ENCODE peak calls at places on chromosomes 3 and 15, in four cellular contexts. G, V, M and E are unnamed samples.

GRCh38 chr3:141860766-141861513 is 15.5 kb upstream of the ATP1B3 start:
- DNase-seq in V (no peak), M (no peak), G (no peak), E (no peak)

GRCh38 chr3:110314512-110315114 is 757.0 kb upstream of the NECTIN3 start:
- DNase-seq in M (peak), V (peak), G (peak), E (no peak)

GRCh38 chr3:195559723-195560409 is 16.7 kb upstream of the PPP1R2 start:
- DNase-seq in G (no peak), V (no peak), M (no peak), E (no peak)

GRCh38 chr15:99502182-99502581 is 63.6 kb upstream of the MEF2A start:
- DNase-seq in G (no peak), V (no peak), M (peak), E (no peak)

GRCh38 chr15:39358441-39359041 is 222.3 kb upstream of the THBS1 start:
- DNase-seq in G (no peak), M (no peak), V (no peak), E (no peak)

GRCh38 chr15:54719325-54719724 is 477.4 kb downstream of the RSL24D1 start:
- DNase-seq in V (no peak), M (no peak), G (no peak), E (no peak)

GRCh38 chr3:108221403-108221802 is 821 bp downstream of the IFT57 start:
- DNase-seq in V (no peak), M (no peak), G (no peak), E (no peak)

GRCh38 chr15:25181290-25182097 is 226.7 kb downstream of the SNRPN start:
- DNase-seq in M (no peak), V (peak), G (no peak), E (peak)

GRCh38 chr3:36212291-36212690 is 168.0 kb upstream of the STAC start:
- DNase-seq in G (no peak), M (no peak), V (no peak), E (no peak)

GRCh38 chr3:194905696-194906095 is 220.0 kb downstream of the FAM43A start:
- DNase-seq in M (no peak), V (no peak), G (no peak), E (no peak)

GRCh38 chr3:137647179-137647578 is 116.9 kb upstream of the SOX14 start:
- DNase-seq in M (no peak), V (no peak), G (no peak), E (no peak)

GRCh38 chr15:59611277-59612260 is at the start of gene GCNT3:
- DNase-seq in G (no peak), V (no peak), M (no peak), E (no peak)

GRCh38 chr15:37028609-37029287 is 71.6 kb downstream of the MEIS2 start:
- DNase-seq in G (no peak), M (no peak), V (no peak), E (no peak)

GRCh38 chr3:141844108-141844507 is 32.3 kb upstream of the ATP1B3 start:
- DNase-seq in G (no peak), V (no peak), M (no peak), E (no peak)

GRCh38 chr15:57079907-57080750 is 161.7 kb downstream of the TCF12 start:
- DNase-seq in G (no peak), M (no peak), V (no peak), E (no peak)

GRCh38 chr15:63260786-63261185 is 16.6 kb upstream of the APH1B start:
- DNase-seq in M (no peak), V (no peak), G (no peak), E (no peak)

DNA sequence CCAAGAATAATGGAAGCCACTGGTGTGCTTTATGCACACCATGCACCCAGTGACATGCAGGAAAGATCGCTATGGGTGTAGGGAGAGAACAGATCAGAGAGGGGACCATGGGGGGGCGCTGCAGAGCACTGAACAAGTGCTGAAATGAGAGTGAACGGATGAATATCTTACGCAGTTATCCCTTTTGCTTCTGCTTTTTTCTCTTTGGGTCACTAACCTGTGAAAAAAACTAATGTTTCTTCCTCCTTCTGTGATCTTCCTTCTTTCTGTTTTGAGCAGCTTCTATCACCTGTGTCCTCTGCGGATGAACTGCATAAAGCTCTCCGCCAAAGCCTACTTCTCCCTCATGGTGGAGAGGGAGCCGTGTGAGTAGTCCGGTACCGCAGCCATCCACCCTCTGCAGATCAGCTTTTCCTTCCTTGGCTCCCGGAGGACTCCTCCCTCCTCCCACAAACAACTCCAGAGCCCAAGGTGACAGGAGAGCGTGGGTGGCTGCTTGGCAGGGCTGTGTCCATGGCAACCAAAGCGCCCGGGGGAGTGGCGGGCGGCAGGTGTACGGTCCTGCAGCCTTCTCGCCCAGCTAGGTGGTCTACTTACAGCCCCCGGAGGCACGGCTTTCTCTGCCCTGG is 106.2 kb downstream of the DGKG start:
- DNase-seq in G (no peak), V (no peak), M (peak), E (no peak)
- TF ChIP-seq CTCF in G (no peak), V (peak), M (peak), E (peak)

DNA sequence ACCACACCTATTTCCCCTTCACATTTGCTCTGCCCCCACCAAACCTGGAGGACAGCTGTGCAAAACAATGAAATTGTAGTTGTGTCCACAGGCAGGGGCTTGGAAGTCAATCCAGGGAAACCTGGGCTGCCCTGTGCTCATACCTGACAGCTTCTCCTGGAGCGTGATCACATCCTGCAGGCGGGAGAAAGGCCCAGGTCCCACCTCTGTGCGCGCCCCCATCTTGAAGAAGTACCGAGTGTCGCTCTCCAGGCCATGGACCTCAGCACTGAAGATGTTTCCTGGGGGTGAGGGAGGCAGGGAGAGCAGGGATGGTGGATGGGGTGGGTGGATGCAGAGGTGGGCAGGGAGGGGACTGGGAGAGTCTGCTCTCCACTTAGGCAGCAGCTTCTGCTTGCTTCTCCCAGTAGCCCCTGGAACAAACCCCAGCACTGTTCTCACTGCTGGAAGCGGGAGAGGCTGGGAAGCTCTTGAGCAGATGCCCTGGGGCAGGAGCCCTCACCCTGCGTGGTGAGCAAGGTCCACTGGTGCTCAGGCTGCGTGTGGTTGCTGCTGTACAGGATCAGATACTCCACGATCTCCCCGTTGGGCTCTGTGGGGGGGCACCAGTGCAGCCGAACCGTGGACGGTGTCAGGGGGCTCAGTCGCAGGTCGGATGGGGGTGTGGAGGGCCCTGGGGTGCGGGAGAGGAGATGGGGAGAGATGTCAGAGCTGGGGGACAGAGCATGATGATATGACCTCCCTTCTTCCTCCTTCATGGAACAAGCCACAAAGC is 10.7 kb upstream of the IGDCC3 start:
- DNase-seq in G (no peak), V (no peak), M (no peak), E (no peak)
- TF ChIP-seq CTCF in G (no peak), V (no peak), M (no peak), E (no peak)

DNA sequence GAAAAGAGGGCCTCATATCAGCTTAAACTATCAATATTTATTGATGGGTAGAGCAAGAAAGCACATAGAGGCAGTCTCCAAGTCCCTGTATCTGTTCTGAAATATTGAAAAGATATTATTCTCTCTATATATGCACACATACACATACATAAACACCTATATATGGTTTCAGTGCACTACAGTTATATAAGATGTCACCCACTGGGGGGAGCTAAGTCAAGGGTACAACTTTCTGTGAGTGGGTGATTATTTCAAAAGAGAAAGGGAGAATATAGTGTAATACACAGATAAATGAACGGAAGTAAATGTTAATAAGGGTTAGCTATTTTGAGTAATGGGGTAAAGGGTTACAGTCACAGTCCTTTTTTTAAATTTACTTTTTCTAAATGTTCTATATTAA is 8.8 kb downstream of the SNTN start:
- DNase-seq in M (no peak), V (no peak), G (no peak), E (no peak)
- TF ChIP-seq CTCF in M (no peak), V (peak), G (no peak), E (peak)

DNA sequence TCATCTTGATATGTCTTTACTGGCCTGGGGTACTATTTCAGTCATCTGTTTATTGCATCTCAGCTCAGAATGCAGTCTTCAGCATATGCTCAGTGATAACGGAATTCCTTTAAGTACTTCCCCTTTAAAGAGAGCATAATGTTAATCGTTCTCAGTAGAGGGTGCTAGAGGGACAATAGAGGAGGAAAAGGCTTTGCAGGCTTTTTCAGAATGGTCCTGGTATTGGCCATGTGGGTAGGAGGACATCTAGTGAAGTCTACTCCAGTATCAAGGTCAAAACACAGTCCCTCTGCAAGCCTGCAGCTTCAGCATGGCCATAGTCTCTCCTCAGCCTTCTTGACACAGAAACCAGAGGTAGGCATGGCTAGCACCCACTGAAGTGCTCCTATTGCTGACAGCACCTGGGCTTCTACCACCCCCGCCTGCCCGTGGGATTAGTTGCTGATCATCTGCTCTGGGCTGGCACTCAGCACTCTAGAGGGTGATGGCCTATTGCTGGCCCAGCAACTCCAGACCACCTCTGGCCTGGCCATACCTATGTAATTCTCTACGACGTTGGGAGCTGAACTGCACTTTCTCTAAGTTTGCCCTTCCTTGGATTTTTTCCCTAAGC is 65.4 kb downstream of the KCNH8 start:
- DNase-seq in M (peak), V (no peak), G (no peak), E (no peak)
- TF ChIP-seq CTCF in M (peak), V (peak), G (no peak), E (peak)

DNA sequence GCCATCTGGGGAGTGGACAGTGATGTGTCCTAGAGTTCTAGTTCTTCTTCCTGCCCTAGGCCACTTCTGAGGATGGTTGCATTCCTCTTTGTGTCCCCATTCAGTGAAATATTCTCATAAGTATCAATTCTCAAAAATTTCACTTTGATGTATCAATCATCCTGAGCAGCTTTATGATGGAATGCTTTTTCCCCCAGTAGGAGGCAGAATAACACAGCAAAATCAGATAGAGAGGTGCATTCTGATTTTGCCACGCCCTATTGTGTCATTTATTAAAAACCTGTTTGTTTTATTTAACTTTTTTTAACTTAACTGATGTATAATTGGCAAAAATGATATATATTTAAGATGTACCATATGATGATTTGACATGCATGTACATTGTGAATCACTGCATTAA is 656.0 kb upstream of the GRM7 start:
- DNase-seq in G (no peak), V (no peak), M (peak), E (no peak)
- TF ChIP-seq CTCF in G (no peak), V (no peak), M (peak), E (peak)

DNA sequence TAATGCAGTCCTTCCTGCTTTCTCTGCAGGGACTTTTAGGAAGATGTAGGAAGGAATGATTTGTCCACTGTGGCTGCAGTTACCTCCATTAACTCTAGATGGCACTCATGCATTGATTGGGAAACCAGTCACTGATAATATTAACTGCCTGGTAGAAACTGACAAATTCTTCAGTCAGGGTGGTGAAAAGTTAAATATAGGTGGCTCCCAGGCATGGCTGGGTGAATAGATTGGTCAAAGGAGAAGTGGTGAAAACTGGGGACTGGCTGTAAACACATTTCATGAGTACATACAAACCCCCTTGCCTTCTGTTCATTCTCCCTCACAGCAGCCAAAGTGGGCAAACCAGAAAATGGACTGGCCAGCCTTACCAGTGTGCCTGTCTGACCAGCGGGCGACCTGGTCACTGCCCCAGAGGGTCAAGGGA is 333.4 kb downstream of the THSD4 start:
- DNase-seq in M (peak), V (peak), G (no peak), E (no peak)
- TF ChIP-seq CTCF in M (peak), V (peak), G (peak), E (peak)

GRCh38 chr3:133776794-133777438 is 28.7 kb upstream of the SRPRB start:
- DNase-seq in M (no peak), V (no peak), G (no peak), E (no peak)
- TF ChIP-seq CTCF in M (no peak), V (no peak), G (no peak), E (no peak)

GRCh38 chr3:37814547-37814946 is 47.1 kb upstream of the CTDSPL start:
- DNase-seq in G (no peak), V (no peak), M (no peak), E (no peak)
- TF ChIP-seq CTCF in G (no peak), V (peak), M (no peak), E (peak)

GRCh38 chr3:71926242-71926560 is 141.3 kb upstream of the PROK2 start:
- DNase-seq in G (no peak), M (peak), V (peak), E (no peak)
- TF ChIP-seq CTCF in G (no peak), M (peak), V (peak), E (no peak)